ENCODE peak calls at places on chromosomes 12 and 14, in six cellular contexts. One of them, this sample, is unnamed.

GRCh38 chr14:103093856-103094405 is 594 bp upstream of the EXOC3L4 start:
- DNase-seq in HFF-Myc: no peak
- DNase-seq in astrocyte of the cerebellum: no peak
- DNase-seq in stomach: no peak
- DNase-seq in CD8-positive, alpha-beta memory T cell: no peak
- DNase-seq in cardiac muscle cell: no peak
- DNase-seq in this sample: no peak

GRCh38 chr14:70317969-70318634 is 41.4 kb downstream of the COX16 start:
- DNase-seq in HFF-Myc: peak
- DNase-seq in stomach: peak
- DNase-seq in cardiac muscle cell: peak
- DNase-seq in astrocyte of the cerebellum: peak
- DNase-seq in CD8-positive, alpha-beta memory T cell: no peak
- DNase-seq in this sample: peak

GRCh38 chr14:34256223-34256622 is 205.8 kb downstream of the SPTSSA start:
- DNase-seq in stomach: no peak
- DNase-seq in CD8-positive, alpha-beta memory T cell: no peak
- DNase-seq in astrocyte of the cerebellum: no peak
- DNase-seq in HFF-Myc: no peak
- DNase-seq in cardiac muscle cell: no peak
- DNase-seq in this sample: no peak

GRCh38 chr12:111404362-111405148 is 1.2 kb upstream of the SH2B3 start:
- DNase-seq in cardiac muscle cell: no peak
- DNase-seq in astrocyte of the cerebellum: no peak
- DNase-seq in CD8-positive, alpha-beta memory T cell: peak
- DNase-seq in HFF-Myc: no peak
- DNase-seq in stomach: no peak
- DNase-seq in this sample: no peak

GRCh38 chr12:54364413-54364812 is at the start of gene GPR84:
- DNase-seq in CD8-positive, alpha-beta memory T cell: no peak
- DNase-seq in astrocyte of the cerebellum: no peak
- DNase-seq in stomach: no peak
- DNase-seq in HFF-Myc: no peak
- DNase-seq in cardiac muscle cell: no peak
- DNase-seq in this sample: no peak

GRCh38 chr14:84025258-84026012 is 1504.5 kb upstream of the FLRT2 start:
- DNase-seq in cardiac muscle cell: no peak
- DNase-seq in astrocyte of the cerebellum: no peak
- DNase-seq in stomach: peak
- DNase-seq in CD8-positive, alpha-beta memory T cell: no peak
- DNase-seq in HFF-Myc: no peak
- DNase-seq in this sample: no peak

GRCh38 chr14:60348211-60348610 is 99.2 kb downstream of the PPM1A start:
- DNase-seq in cardiac muscle cell: no peak
- DNase-seq in HFF-Myc: no peak
- DNase-seq in astrocyte of the cerebellum: no peak
- DNase-seq in CD8-positive, alpha-beta memory T cell: no peak
- DNase-seq in stomach: no peak
- DNase-seq in this sample: no peak

GRCh38 chr12:6072302-6072752 is 52.1 kb downstream of the VWF start:
- DNase-seq in astrocyte of the cerebellum: no peak
- DNase-seq in cardiac muscle cell: no peak
- DNase-seq in stomach: no peak
- DNase-seq in HFF-Myc: no peak
- DNase-seq in CD8-positive, alpha-beta memory T cell: no peak
- DNase-seq in this sample: no peak

GRCh38 chr12:30970559-30971202 is 44.1 kb downstream of the TSPAN11 start:
- DNase-seq in astrocyte of the cerebellum: no peak
- DNase-seq in CD8-positive, alpha-beta memory T cell: no peak
- DNase-seq in stomach: no peak
- DNase-seq in cardiac muscle cell: no peak
- DNase-seq in HFF-Myc: no peak
- DNase-seq in this sample: no peak

GRCh38 chr12:67068773-67069450 is 200.2 kb upstream of the CAND1 start:
- DNase-seq in cardiac muscle cell: peak
- DNase-seq in CD8-positive, alpha-beta memory T cell: peak
- DNase-seq in HFF-Myc: no peak
- DNase-seq in astrocyte of the cerebellum: peak
- DNase-seq in stomach: peak
- DNase-seq in this sample: no peak

GRCh38 chr14:93430889-93431670 is at the start of gene UNC79:
- DNase-seq in HFF-Myc: no peak
- DNase-seq in CD8-positive, alpha-beta memory T cell: no peak
- DNase-seq in cardiac muscle cell: peak
- DNase-seq in stomach: no peak
- DNase-seq in astrocyte of the cerebellum: no peak
- DNase-seq in this sample: no peak

GRCh38 chr14:77593501-77593911 is 22.9 kb downstream of the SPTLC2 start:
- DNase-seq in cardiac muscle cell: no peak
- DNase-seq in HFF-Myc: no peak
- DNase-seq in astrocyte of the cerebellum: no peak
- DNase-seq in CD8-positive, alpha-beta memory T cell: no peak
- DNase-seq in stomach: no peak
- DNase-seq in this sample: no peak

GRCh38 chr14:101979666-101980065 is 15.3 kb downstream of the DYNC1H1 start:
- DNase-seq in HFF-Myc: no peak
- DNase-seq in cardiac muscle cell: no peak
- DNase-seq in astrocyte of the cerebellum: no peak
- DNase-seq in stomach: no peak
- DNase-seq in CD8-positive, alpha-beta memory T cell: no peak
- DNase-seq in this sample: no peak

GRCh38 chr14:21498540-21499526 is 12.3 kb downstream of the METTL3 start:
- DNase-seq in astrocyte of the cerebellum: peak
- DNase-seq in HFF-Myc: peak
- DNase-seq in cardiac muscle cell: peak
- DNase-seq in stomach: no peak
- DNase-seq in CD8-positive, alpha-beta memory T cell: no peak
- DNase-seq in this sample: no peak

GRCh38 chr12:6200266-6201198 is at the start of gene CD9:
- DNase-seq in stomach: peak
- DNase-seq in cardiac muscle cell: peak
- DNase-seq in CD8-positive, alpha-beta memory T cell: peak
- DNase-seq in astrocyte of the cerebellum: no peak
- DNase-seq in HFF-Myc: no peak
- DNase-seq in this sample: no peak

GRCh38 chr12:62207248-62207647 is 53.0 kb upstream of the USP15 start:
- DNase-seq in astrocyte of the cerebellum: no peak
- DNase-seq in stomach: no peak
- DNase-seq in HFF-Myc: no peak
- DNase-seq in CD8-positive, alpha-beta memory T cell: no peak
- DNase-seq in cardiac muscle cell: no peak
- DNase-seq in this sample: no peak

GRCh38 chr14:69674546-69675245 is 63.3 kb downstream of the SUSD6 start:
- DNase-seq in HFF-Myc: no peak
- DNase-seq in CD8-positive, alpha-beta memory T cell: no peak
- DNase-seq in stomach: no peak
- DNase-seq in cardiac muscle cell: no peak
- DNase-seq in astrocyte of the cerebellum: no peak
- DNase-seq in this sample: no peak

GRCh38 chr14:50954811-50955372 is 10.6 kb upstream of the PYGL start:
- DNase-seq in CD8-positive, alpha-beta memory T cell: no peak
- DNase-seq in cardiac muscle cell: peak
- DNase-seq in HFF-Myc: peak
- DNase-seq in stomach: no peak
- DNase-seq in astrocyte of the cerebellum: peak
- DNase-seq in this sample: no peak

GRCh38 chr14:54606631-54607133 is 39.8 kb downstream of the SAMD4A start:
- DNase-seq in cardiac muscle cell: no peak
- DNase-seq in HFF-Myc: no peak
- DNase-seq in astrocyte of the cerebellum: peak
- DNase-seq in CD8-positive, alpha-beta memory T cell: no peak
- DNase-seq in stomach: no peak
- DNase-seq in this sample: no peak

GRCh38 chr12:112005419-112006395 is 7.3 kb downstream of the TMEM116 start:
- DNase-seq in astrocyte of the cerebellum: no peak
- DNase-seq in stomach: peak
- DNase-seq in cardiac muscle cell: peak
- DNase-seq in CD8-positive, alpha-beta memory T cell: no peak
- DNase-seq in HFF-Myc: no peak
- DNase-seq in this sample: no peak

GRCh38 chr12:46266382-46266791 is 2.5 kb downstream of the SLC38A1 start:
- DNase-seq in HFF-Myc: peak
- DNase-seq in stomach: no peak
- DNase-seq in astrocyte of the cerebellum: no peak
- DNase-seq in CD8-positive, alpha-beta memory T cell: peak
- DNase-seq in cardiac muscle cell: no peak
- DNase-seq in this sample: peak

GRCh38 chr12:29572938-29573337 is 75.5 kb upstream of the OVCH1 start:
- DNase-seq in cardiac muscle cell: peak
- DNase-seq in astrocyte of the cerebellum: no peak
- DNase-seq in HFF-Myc: no peak
- DNase-seq in CD8-positive, alpha-beta memory T cell: no peak
- DNase-seq in stomach: no peak
- DNase-seq in this sample: no peak

GRCh38 chr12:124563401-124563800 is 4.0 kb downstream of the NCOR2 start:
- DNase-seq in cardiac muscle cell: no peak
- DNase-seq in CD8-positive, alpha-beta memory T cell: no peak
- DNase-seq in HFF-Myc: no peak
- DNase-seq in astrocyte of the cerebellum: no peak
- DNase-seq in stomach: no peak
- DNase-seq in this sample: no peak
- H3K4me3 ChIP-seq in cardiac muscle cell: no peak
- H3K4me3 ChIP-seq in CD8-positive, alpha-beta memory T cell: no peak
- H3K4me3 ChIP-seq in HFF-Myc: no peak
- H3K4me3 ChIP-seq in astrocyte of the cerebellum: peak
- H3K4me3 ChIP-seq in stomach: no peak
- H3K4me3 ChIP-seq in this sample: no peak

GRCh38 chr12:48972213-48973021 is 882 bp upstream of the WNT10B start:
- DNase-seq in stomach: no peak
- DNase-seq in HFF-Myc: no peak
- DNase-seq in cardiac muscle cell: no peak
- DNase-seq in astrocyte of the cerebellum: no peak
- DNase-seq in CD8-positive, alpha-beta memory T cell: no peak
- DNase-seq in this sample: no peak
- H3K4me3 ChIP-seq in stomach: no peak
- H3K4me3 ChIP-seq in HFF-Myc: no peak
- H3K4me3 ChIP-seq in cardiac muscle cell: no peak
- H3K4me3 ChIP-seq in astrocyte of the cerebellum: no peak
- H3K4me3 ChIP-seq in CD8-positive, alpha-beta memory T cell: no peak
- H3K4me3 ChIP-seq in this sample: no peak

GRCh38 chr12:57092876-57093411 is 4.0 kb downstream of the NAB2 start:
- DNase-seq in astrocyte of the cerebellum: no peak
- DNase-seq in CD8-positive, alpha-beta memory T cell: no peak
- DNase-seq in stomach: peak
- DNase-seq in HFF-Myc: no peak
- DNase-seq in cardiac muscle cell: no peak
- DNase-seq in this sample: no peak
- H3K4me3 ChIP-seq in astrocyte of the cerebellum: no peak
- H3K4me3 ChIP-seq in CD8-positive, alpha-beta memory T cell: no peak
- H3K4me3 ChIP-seq in stomach: no peak
- H3K4me3 ChIP-seq in HFF-Myc: peak
- H3K4me3 ChIP-seq in cardiac muscle cell: no peak
- H3K4me3 ChIP-seq in this sample: peak

DNA sequence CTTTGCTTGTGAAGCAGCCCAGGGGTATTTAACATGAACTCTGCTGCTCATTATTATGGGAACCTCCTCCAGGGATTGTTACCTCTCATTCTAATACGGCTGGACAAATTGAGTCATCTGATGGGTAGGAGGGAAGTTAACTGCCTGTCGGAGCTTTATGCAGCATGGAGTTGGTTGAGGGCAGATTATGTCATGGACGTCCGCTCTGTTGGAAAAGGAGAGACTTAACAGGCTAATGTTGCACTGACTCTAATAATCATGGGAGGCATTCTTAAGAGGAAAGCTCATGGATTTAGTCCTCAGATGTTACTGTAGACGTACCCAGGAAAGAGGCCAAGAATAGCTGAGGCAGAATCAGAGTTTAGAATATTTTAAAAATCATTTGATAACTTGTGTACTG is 9.9 kb downstream of the POP5 start:
- DNase-seq in astrocyte of the cerebellum: no peak
- DNase-seq in CD8-positive, alpha-beta memory T cell: no peak
- DNase-seq in HFF-Myc: no peak
- DNase-seq in stomach: no peak
- DNase-seq in cardiac muscle cell: no peak
- DNase-seq in this sample: no peak
- H3K4me3 ChIP-seq in astrocyte of the cerebellum: no peak
- H3K4me3 ChIP-seq in CD8-positive, alpha-beta memory T cell: no peak
- H3K4me3 ChIP-seq in HFF-Myc: no peak
- H3K4me3 ChIP-seq in stomach: no peak
- H3K4me3 ChIP-seq in cardiac muscle cell: no peak
- H3K4me3 ChIP-seq in this sample: no peak

GRCh38 chr12:109139791-109140190 is 23.4 kb downstream of the ACACB start:
- DNase-seq in cardiac muscle cell: no peak
- DNase-seq in stomach: no peak
- DNase-seq in HFF-Myc: no peak
- DNase-seq in CD8-positive, alpha-beta memory T cell: no peak
- DNase-seq in astrocyte of the cerebellum: no peak
- DNase-seq in this sample: no peak
- H3K4me3 ChIP-seq in cardiac muscle cell: no peak
- H3K4me3 ChIP-seq in stomach: no peak
- H3K4me3 ChIP-seq in HFF-Myc: no peak
- H3K4me3 ChIP-seq in CD8-positive, alpha-beta memory T cell: no peak
- H3K4me3 ChIP-seq in astrocyte of the cerebellum: no peak
- H3K4me3 ChIP-seq in this sample: no peak

GRCh38 chr12:131830335-131831020 is 2.3 kb downstream of the MMP17 start:
- DNase-seq in cardiac muscle cell: peak
- DNase-seq in astrocyte of the cerebellum: peak
- DNase-seq in CD8-positive, alpha-beta memory T cell: no peak
- DNase-seq in stomach: peak
- DNase-seq in HFF-Myc: no peak
- DNase-seq in this sample: peak

GRCh38 chr12:131832393-131833231 is 4.4 kb downstream of the MMP17 start:
- DNase-seq in HFF-Myc: no peak
- DNase-seq in cardiac muscle cell: no peak
- DNase-seq in stomach: no peak
- DNase-seq in astrocyte of the cerebellum: no peak
- DNase-seq in CD8-positive, alpha-beta memory T cell: no peak
- DNase-seq in this sample: no peak

GRCh38 chr12:131833288-131833895 is 5.2 kb downstream of the MMP17 start:
- DNase-seq in stomach: no peak
- DNase-seq in astrocyte of the cerebellum: no peak
- DNase-seq in HFF-Myc: no peak
- DNase-seq in CD8-positive, alpha-beta memory T cell: peak
- DNase-seq in cardiac muscle cell: no peak
- DNase-seq in this sample: no peak

GRCh38 chr12:131831021-131831571 is 2.9 kb downstream of the MMP17 start:
- DNase-seq in stomach: no peak
- DNase-seq in cardiac muscle cell: no peak
- DNase-seq in HFF-Myc: no peak
- DNase-seq in astrocyte of the cerebellum: no peak
- DNase-seq in CD8-positive, alpha-beta memory T cell: peak
- DNase-seq in this sample: no peak

DNA sequence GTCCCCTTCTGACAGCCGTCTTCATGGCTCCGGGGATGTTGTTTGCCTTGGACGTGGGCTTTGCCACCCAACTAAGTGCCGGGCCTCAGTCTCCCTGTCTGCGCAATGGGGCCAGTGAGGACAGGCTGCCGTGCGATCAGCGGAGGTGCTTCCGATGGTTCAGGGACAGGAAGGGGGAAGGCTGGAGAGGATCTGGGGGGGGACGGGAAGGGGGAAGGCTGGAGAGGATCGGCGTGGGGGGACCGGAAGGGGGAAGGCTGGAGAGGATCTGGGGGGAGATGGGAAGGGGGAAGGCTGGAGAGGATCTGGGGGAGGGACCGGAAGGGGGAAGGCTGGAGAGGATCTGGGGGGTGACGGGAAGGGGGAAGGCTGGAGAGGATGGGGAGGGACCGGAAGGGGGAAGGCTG is 3.4 kb downstream of the MMP17 start:
- DNase-seq in CD8-positive, alpha-beta memory T cell: no peak
- DNase-seq in stomach: no peak
- DNase-seq in cardiac muscle cell: no peak
- DNase-seq in astrocyte of the cerebellum: no peak
- DNase-seq in HFF-Myc: peak
- DNase-seq in this sample: peak
- H3K4me3 ChIP-seq in CD8-positive, alpha-beta memory T cell: no peak
- H3K4me3 ChIP-seq in stomach: peak
- H3K4me3 ChIP-seq in cardiac muscle cell: no peak
- H3K4me3 ChIP-seq in astrocyte of the cerebellum: peak
- H3K4me3 ChIP-seq in HFF-Myc: peak
- H3K4me3 ChIP-seq in this sample: peak